ENCODE peak calls at places on chromosome 3, in six cellular contexts. One of them, this sample, is unnamed.

GRCh38 chr3:138068579-138069174 is 46.7 kb downstream of the DZIP1L start:
- DNase-seq in HepG2: peak
- DNase-seq in GM12878: no peak
- DNase-seq in GM12891: peak
- DNase-seq in H1: peak
- DNase-seq in K562: peak
- DNase-seq in this sample: peak

GRCh38 chr3:62587579-62588031 is 214.3 kb upstream of the FEZF2 start:
- DNase-seq in HepG2: no peak
- DNase-seq in GM12878: no peak
- DNase-seq in GM12891: no peak
- DNase-seq in H1: no peak
- DNase-seq in K562: no peak
- DNase-seq in this sample: no peak

GRCh38 chr3:180433172-180433571 is 168.8 kb upstream of the TTC14 start:
- DNase-seq in HepG2: no peak
- DNase-seq in GM12878: no peak
- DNase-seq in GM12891: no peak
- DNase-seq in H1: no peak
- DNase-seq in K562: no peak
- DNase-seq in this sample: no peak

GRCh38 chr3:111944377-111944776 is 34.4 kb upstream of the ABHD10 start:
- DNase-seq in HepG2: no peak
- DNase-seq in GM12878: no peak
- DNase-seq in GM12891: no peak
- DNase-seq in H1: no peak
- DNase-seq in K562: no peak
- DNase-seq in this sample: no peak

GRCh38 chr3:141659821-141660597 is 78.1 kb upstream of the RNF7 start:
- DNase-seq in HepG2: no peak
- DNase-seq in GM12878: no peak
- DNase-seq in GM12891: peak
- DNase-seq in H1: no peak
- DNase-seq in K562: peak
- DNase-seq in this sample: no peak

GRCh38 chr3:146181181-146181580 is 20.2 kb upstream of the PLOD2 start:
- DNase-seq in HepG2: no peak
- DNase-seq in GM12878: no peak
- DNase-seq in GM12891: no peak
- DNase-seq in H1: no peak
- DNase-seq in K562: no peak
- DNase-seq in this sample: no peak

GRCh38 chr3:132783152-132783551 is 60.9 kb upstream of the NPHP3 start:
- DNase-seq in HepG2: no peak
- DNase-seq in GM12878: no peak
- DNase-seq in GM12891: no peak
- DNase-seq in H1: no peak
- DNase-seq in K562: no peak
- DNase-seq in this sample: no peak

GRCh38 chr3:122890077-122890484 is 95.2 kb downstream of the SLC49A4 start:
- DNase-seq in HepG2: no peak
- DNase-seq in GM12878: peak
- DNase-seq in GM12891: no peak
- DNase-seq in H1: peak
- DNase-seq in K562: no peak
- DNase-seq in this sample: no peak

GRCh38 chr3:5004319-5005152 is 25.3 kb downstream of the BHLHE40 start:
- DNase-seq in HepG2: no peak
- DNase-seq in GM12878: no peak
- DNase-seq in GM12891: no peak
- DNase-seq in H1: no peak
- DNase-seq in K562: no peak
- DNase-seq in this sample: no peak

GRCh38 chr3:102224171-102224570 is 210.6 kb upstream of the ZPLD1 start:
- DNase-seq in HepG2: peak
- DNase-seq in GM12878: no peak
- DNase-seq in GM12891: no peak
- DNase-seq in H1: no peak
- DNase-seq in K562: no peak
- DNase-seq in this sample: no peak

GRCh38 chr3:189902230-189903186 is 218.2 kb downstream of the P3H2 start:
- DNase-seq in HepG2: no peak
- DNase-seq in GM12878: no peak
- DNase-seq in GM12891: no peak
- DNase-seq in H1: no peak
- DNase-seq in K562: no peak
- DNase-seq in this sample: no peak

GRCh38 chr3:114144909-114145688 is 33.8 kb downstream of the DRD3 start:
- DNase-seq in HepG2: no peak
- DNase-seq in GM12878: no peak
- DNase-seq in GM12891: no peak
- DNase-seq in H1: no peak
- DNase-seq in K562: no peak
- DNase-seq in this sample: no peak

GRCh38 chr3:142976621-142977398 is 13.3 kb upstream of the PAQR9 start:
- DNase-seq in HepG2: peak
- DNase-seq in GM12878: no peak
- DNase-seq in GM12891: no peak
- DNase-seq in H1: no peak
- DNase-seq in K562: peak
- DNase-seq in this sample: no peak

GRCh38 chr3:86937306-86937791 is 53.6 kb downstream of the VGLL3 start:
- DNase-seq in HepG2: no peak
- DNase-seq in GM12878: no peak
- DNase-seq in GM12891: no peak
- DNase-seq in H1: no peak
- DNase-seq in K562: no peak
- DNase-seq in this sample: no peak

GRCh38 chr3:191333481-191333880 is 3.2 kb upstream of the UTS2B start:
- DNase-seq in HepG2: no peak
- DNase-seq in GM12878: no peak
- DNase-seq in GM12891: no peak
- DNase-seq in H1: no peak
- DNase-seq in K562: no peak
- DNase-seq in this sample: no peak

GRCh38 chr3:47646362-47646761 is 67.7 kb upstream of the CSPG5 start:
- DNase-seq in HepG2: no peak
- DNase-seq in GM12878: no peak
- DNase-seq in GM12891: no peak
- DNase-seq in H1: no peak
- DNase-seq in K562: no peak
- DNase-seq in this sample: no peak

GRCh38 chr3:107942244-107942643 is 148.6 kb downstream of the CD47 start:
- DNase-seq in HepG2: no peak
- DNase-seq in GM12878: no peak
- DNase-seq in GM12891: no peak
- DNase-seq in H1: no peak
- DNase-seq in K562: no peak
- DNase-seq in this sample: no peak

GRCh38 chr3:5275529-5275928 is 88.0 kb downstream of the EDEM1 start:
- DNase-seq in HepG2: no peak
- DNase-seq in GM12878: no peak
- DNase-seq in GM12891: no peak
- DNase-seq in H1: no peak
- DNase-seq in K562: no peak
- DNase-seq in this sample: no peak

GRCh38 chr3:47161983-47162694 is 1.8 kb downstream of the SETD2 start:
- DNase-seq in HepG2: no peak
- DNase-seq in GM12878: no peak
- DNase-seq in GM12891: no peak
- DNase-seq in H1: no peak
- DNase-seq in K562: no peak
- DNase-seq in this sample: no peak

GRCh38 chr3:119695480-119695879 is 7.3 kb upstream of the CFAP91 start:
- DNase-seq in HepG2: no peak
- DNase-seq in GM12878: no peak
- DNase-seq in GM12891: no peak
- DNase-seq in H1: no peak
- DNase-seq in K562: peak
- DNase-seq in this sample: no peak

GRCh38 chr3:50147861-50148260 is 7.3 kb upstream of the SEMA3F start:
- DNase-seq in HepG2: no peak
- DNase-seq in GM12878: no peak
- DNase-seq in GM12891: no peak
- DNase-seq in H1: no peak
- DNase-seq in K562: no peak
- DNase-seq in this sample: no peak

GRCh38 chr3:197858598-197858997 is 67.5 kb downstream of the LRCH3 start:
- DNase-seq in HepG2: no peak
- DNase-seq in GM12878: no peak
- DNase-seq in GM12891: no peak
- DNase-seq in H1: no peak
- DNase-seq in K562: no peak
- DNase-seq in this sample: no peak

GRCh38 chr3:55198554-55198953 is 270.7 kb upstream of the LRTM1 start:
- DNase-seq in HepG2: no peak
- DNase-seq in GM12878: no peak
- DNase-seq in GM12891: no peak
- DNase-seq in H1: no peak
- DNase-seq in K562: no peak
- DNase-seq in this sample: no peak

GRCh38 chr3:142963266-142964149 is at the start of gene PAQR9:
- DNase-seq in HepG2: peak
- DNase-seq in GM12878: no peak
- DNase-seq in GM12891: peak
- DNase-seq in H1: no peak
- DNase-seq in K562: peak
- DNase-seq in this sample: peak

GRCh38 chr3:43871627-43872245 is 181.0 kb downstream of the ABHD5 start:
- DNase-seq in HepG2: no peak
- DNase-seq in GM12878: no peak
- DNase-seq in GM12891: no peak
- DNase-seq in H1: no peak
- DNase-seq in K562: no peak
- DNase-seq in this sample: no peak

GRCh38 chr3:109696932-109697331 is 359.6 kb upstream of the DPPA4 start:
- DNase-seq in HepG2: no peak
- DNase-seq in GM12878: no peak
- DNase-seq in GM12891: no peak
- DNase-seq in H1: no peak
- DNase-seq in K562: no peak
- DNase-seq in this sample: no peak

GRCh38 chr3:4834403-4834866 is 144.8 kb upstream of the BHLHE40 start:
- DNase-seq in HepG2: no peak
- DNase-seq in GM12878: no peak
- DNase-seq in GM12891: no peak
- DNase-seq in H1: no peak
- DNase-seq in K562: peak
- DNase-seq in this sample: no peak

GRCh38 chr3:161549251-161549650 is 52.6 kb downstream of the OTOL1 start:
- DNase-seq in HepG2: no peak
- DNase-seq in GM12878: no peak
- DNase-seq in GM12891: no peak
- DNase-seq in H1: no peak
- DNase-seq in K562: no peak
- DNase-seq in this sample: no peak

GRCh38 chr3:41234823-41235722 is 35.8 kb downstream of the CTNNB1 start:
- DNase-seq in HepG2: no peak
- DNase-seq in GM12878: no peak
- DNase-seq in GM12891: no peak
- DNase-seq in H1: no peak
- DNase-seq in K562: no peak
- DNase-seq in this sample: no peak

GRCh38 chr3:34421762-34422161 is 623.3 kb downstream of the PDCD6IP start:
- DNase-seq in HepG2: no peak
- DNase-seq in GM12878: no peak
- DNase-seq in GM12891: no peak
- DNase-seq in H1: no peak
- DNase-seq in K562: no peak
- DNase-seq in this sample: no peak
- TF ChIP-seq POLR2AphosphoS5 in HepG2: no peak
- TF ChIP-seq POLR2AphosphoS5 in GM12878: no peak
- TF ChIP-seq POLR2AphosphoS5 in GM12891: no peak
- TF ChIP-seq POLR2AphosphoS5 in H1: no peak
- TF ChIP-seq POLR2AphosphoS5 in K562: no peak
- TF ChIP-seq POLR2AphosphoS5 in this sample: no peak

GRCh38 chr3:129604942-129605592 is 1.4 kb downstream of the PLXND1 start:
- DNase-seq in HepG2: no peak
- DNase-seq in GM12878: no peak
- DNase-seq in GM12891: no peak
- DNase-seq in H1: no peak
- DNase-seq in K562: no peak
- DNase-seq in this sample: no peak
- TF ChIP-seq POLR2A in HepG2: no peak
- TF ChIP-seq POLR2A in GM12878: no peak
- TF ChIP-seq POLR2A in GM12891: no peak
- TF ChIP-seq POLR2A in H1: no peak
- TF ChIP-seq POLR2A in K562: no peak
- TF ChIP-seq POLR2A in this sample: no peak

GRCh38 chr3:76765526-76765925 is 274.4 kb upstream of the ROBO2 start:
- DNase-seq in HepG2: no peak
- DNase-seq in GM12878: no peak
- DNase-seq in GM12891: no peak
- DNase-seq in H1: no peak
- DNase-seq in K562: no peak
- DNase-seq in this sample: no peak

DNA sequence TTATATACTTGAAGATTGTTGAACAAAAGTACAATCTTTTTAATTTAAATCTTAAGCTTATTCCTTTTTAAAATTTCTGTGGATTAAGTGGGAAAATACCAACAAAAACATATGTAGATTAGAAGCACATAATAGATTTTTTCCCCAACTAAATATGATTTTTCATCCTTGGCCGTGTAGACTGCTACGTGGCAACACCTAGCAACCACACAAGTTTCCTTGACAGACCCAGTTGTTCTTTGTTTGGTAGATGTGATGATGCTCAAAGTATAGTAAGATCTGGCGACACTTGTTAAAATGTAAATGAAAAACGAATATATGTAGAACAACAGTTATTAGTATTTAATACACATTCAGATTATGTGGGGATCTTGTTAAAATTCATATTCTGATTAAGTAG is 271.0 kb upstream of the ROBO2 start:
- DNase-seq in HepG2: no peak
- DNase-seq in GM12878: no peak
- DNase-seq in GM12891: no peak
- DNase-seq in H1: no peak
- DNase-seq in K562: no peak
- DNase-seq in this sample: no peak
- TF ChIP-seq TAF1 in HepG2: no peak
- TF ChIP-seq TAF1 in GM12878: no peak
- TF ChIP-seq TAF1 in GM12891: no peak
- TF ChIP-seq TAF1 in H1: no peak
- TF ChIP-seq TAF1 in K562: no peak
- TF ChIP-seq TAF1 in this sample: no peak

GRCh38 chr3:157251685-157252084 is 91.7 kb upstream of the CCNL1 start:
- DNase-seq in HepG2: no peak
- DNase-seq in GM12878: no peak
- DNase-seq in GM12891: no peak
- DNase-seq in H1: no peak
- DNase-seq in K562: no peak
- DNase-seq in this sample: no peak

GRCh38 chr3:157242836-157243235 is 82.9 kb upstream of the CCNL1 start:
- DNase-seq in HepG2: no peak
- DNase-seq in GM12878: no peak
- DNase-seq in GM12891: no peak
- DNase-seq in H1: no peak
- DNase-seq in K562: no peak
- DNase-seq in this sample: no peak

GRCh38 chr3:157247391-157247790 is 87.4 kb upstream of the CCNL1 start:
- DNase-seq in HepG2: no peak
- DNase-seq in GM12878: no peak
- DNase-seq in GM12891: no peak
- DNase-seq in H1: no peak
- DNase-seq in K562: no peak
- DNase-seq in this sample: no peak

GRCh38 chr3:157248590-157249425 is 88.9 kb upstream of the CCNL1 start:
- DNase-seq in HepG2: peak
- DNase-seq in GM12878: no peak
- DNase-seq in GM12891: no peak
- DNase-seq in H1: no peak
- DNase-seq in K562: no peak
- DNase-seq in this sample: no peak
- TF ChIP-seq POLR2AphosphoS5 in HepG2: no peak
- TF ChIP-seq POLR2AphosphoS5 in GM12878: no peak
- TF ChIP-seq POLR2AphosphoS5 in GM12891: no peak
- TF ChIP-seq POLR2AphosphoS5 in H1: no peak
- TF ChIP-seq POLR2AphosphoS5 in K562: no peak
- TF ChIP-seq POLR2AphosphoS5 in this sample: no peak

This sample was measured in GM12892.